ENCODE peak calls at places on chromosome 2, in four cellular contexts. O is HCT116, U is HepG2, Q is K562. Y is an unnamed sample.
A peak's percentile ranks its signal among the peaks of the same experiment; 100 is the strongest.

GRCh38 chr2:72745679-72746368 is 80.0 kb downstream of the EXOC6B start:
- DNase-seq in O (peak; percentile 48), U (peak; percentile 81), Q (peak; percentile 17), Y (peak; percentile 55)

GRCh38 chr2:108941767-108942166 is 47.3 kb downstream of the EDAR start:
- DNase-seq in O (no peak), U (no peak), Q (no peak), Y (no peak)

GRCh38 chr2:12006841-12007240 is 260.4 kb downstream of the LPIN1 start:
- DNase-seq in O (no peak), U (no peak), Q (no peak), Y (no peak)

GRCh38 chr2:20877944-20878343 is 55.0 kb upstream of the LDAH start:
- DNase-seq in O (no peak), U (no peak), Q (no peak), Y (no peak)

GRCh38 chr2:55105456-55105855 is 55.2 kb upstream of the RTN4 start:
- DNase-seq in O (no peak), U (no peak), Q (no peak), Y (no peak)

GRCh38 chr2:47560107-47560819 is 157.3 kb downstream of the MSH2 start:
- DNase-seq in O (no peak), U (no peak), Q (no peak), Y (no peak)

GRCh38 chr2:44550571-44550970 is 188.8 kb downstream of the CAMKMT start:
- DNase-seq in O (no peak), U (no peak), Q (no peak), Y (no peak)

GRCh38 chr2:58155160-58155778 is 85.9 kb downstream of the FANCL start:
- DNase-seq in O (no peak), U (no peak), Q (no peak), Y (no peak)

GRCh38 chr2:223210489-223210888 is 158.5 kb downstream of the KCNE4 start:
- DNase-seq in O (no peak), U (no peak), Q (no peak), Y (no peak)

GRCh38 chr2:19671907-19672306 is 229.9 kb downstream of the TTC32 start:
- DNase-seq in O (no peak), U (no peak), Q (no peak), Y (no peak)

GRCh38 chr2:158498043-158498748 is 41.4 kb downstream of the PKP4 start:
- DNase-seq in O (no peak), U (no peak), Q (no peak), Y (no peak)

GRCh38 chr2:127074358-127074757 is 32.6 kb downstream of the BIN1 start:
- DNase-seq in O (no peak), U (no peak), Q (no peak), Y (no peak)

GRCh38 chr2:175579646-175580045 is 398.1 kb upstream of the ATP5MC3 start:
- DNase-seq in O (no peak), U (no peak), Q (no peak), Y (no peak)

GRCh38 chr2:120783371-120783791 is 47.7 kb downstream of the GLI2 start:
- DNase-seq in O (peak; percentile 40), U (no peak), Q (no peak), Y (no peak)

GRCh38 chr2:42999856-43000241 is 207.5 kb upstream of the HAAO start:
- DNase-seq in O (no peak), U (no peak), Q (no peak), Y (no peak)

GRCh38 chr2:37599688-37600525 is 71.5 kb downstream of the CDC42EP3 start:
- DNase-seq in O (no peak), U (no peak), Q (no peak), Y (no peak)

GRCh38 chr2:71812736-71813135 is 334.9 kb downstream of the CYP26B1 start:
- DNase-seq in O (no peak), U (no peak), Q (no peak), Y (no peak)

GRCh38 chr2:24026233-24026632 is 16.3 kb downstream of the MFSD2B start:
- DNase-seq in O (no peak), U (no peak), Q (no peak), Y (no peak)

GRCh38 chr2:119240311-119241204 is 16.9 kb downstream of the STEAP3 start:
- DNase-seq in O (peak; percentile 50), U (peak; percentile 33), Q (no peak), Y (no peak)

GRCh38 chr2:128799736-128800135 is 481.1 kb upstream of the HS6ST1 start:
- DNase-seq in O (no peak), U (no peak), Q (no peak), Y (no peak)

GRCh38 chr2:73911548-73912208 is 15.0 kb upstream of the DGUOK start:
- DNase-seq in O (no peak), U (no peak), Q (no peak), Y (no peak)

GRCh38 chr2:191247381-191248057 is 2.3 kb downstream of the MYO1B start:
- DNase-seq in O (peak; percentile 23), U (peak; percentile 98), Q (no peak), Y (no peak)

GRCh38 chr2:49110571-49111315 is 43.6 kb downstream of the FSHR start:
- DNase-seq in O (no peak), U (no peak), Q (no peak), Y (no peak)

GRCh38 chr2:230636684-230637271 is 75.9 kb upstream of the CAB39 start:
- DNase-seq in O (no peak), U (no peak), Q (no peak), Y (no peak)

GRCh38 chr2:230634146-230634545 is 78.5 kb upstream of the CAB39 start:
- DNase-seq in O (no peak), U (no peak), Q (no peak), Y (no peak)

GRCh38 chr2:230627806-230628724 is 84.6 kb upstream of the CAB39 start:
- DNase-seq in O (no peak), U (peak; percentile 44), Q (no peak), Y (no peak)

DNA sequence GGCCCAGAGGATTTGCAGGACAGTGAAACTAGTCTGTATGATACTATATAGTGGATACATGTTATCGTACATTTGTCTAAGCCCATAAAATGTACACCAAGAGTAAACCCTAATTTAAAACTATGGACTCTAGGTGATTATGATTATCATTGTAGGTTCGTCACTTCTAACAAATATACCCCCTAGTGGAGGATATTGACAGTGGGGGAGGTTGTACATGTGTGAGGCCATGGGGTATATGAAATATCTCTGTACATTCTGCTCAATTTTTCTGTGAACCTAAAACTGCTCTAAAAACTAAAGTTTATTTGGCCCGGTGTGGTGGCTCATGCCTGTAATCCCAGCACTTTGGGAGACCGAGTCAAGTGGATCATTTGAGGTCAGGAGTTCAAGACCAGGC is 81.2 kb upstream of the CAB39 start:
- DNase-seq in O (no peak), U (no peak), Q (no peak), Y (no peak)
- TF ChIP-seq TCF7L2 in O (no peak), U (no peak), Q (no peak), Y (no peak)

DNA sequence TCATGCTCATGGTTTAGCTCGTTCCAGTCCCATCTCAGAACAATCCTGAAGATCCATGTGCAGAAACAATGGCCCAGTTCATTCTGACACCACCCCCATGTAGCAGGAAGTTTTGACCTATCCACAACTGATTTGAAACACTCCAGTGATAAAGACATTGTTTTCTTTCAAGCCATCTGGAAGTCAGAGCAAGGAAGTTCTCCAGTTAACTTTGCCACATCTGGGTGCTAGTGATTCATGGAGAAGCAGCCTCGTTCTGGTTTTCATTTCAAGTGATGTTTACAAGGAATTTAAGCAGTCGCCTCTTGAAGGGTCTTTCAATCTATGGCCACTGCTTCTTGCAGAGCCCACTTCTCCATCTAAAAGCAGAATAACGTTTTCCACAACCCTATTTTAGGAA is 36.6 kb upstream of the TWIST2 start:
- DNase-seq in O (no peak), U (no peak), Q (no peak), Y (no peak)
- H3K27me3 ChIP-seq in O (peaks cover 7% of the 10 kb centered on the region), U (peaks cover 10% of the 10 kb centered on the region), Q (peaks cover 5% of the 10 kb centered on the region), Y (no peaks in the 10 kb centered on the region)

DNA sequence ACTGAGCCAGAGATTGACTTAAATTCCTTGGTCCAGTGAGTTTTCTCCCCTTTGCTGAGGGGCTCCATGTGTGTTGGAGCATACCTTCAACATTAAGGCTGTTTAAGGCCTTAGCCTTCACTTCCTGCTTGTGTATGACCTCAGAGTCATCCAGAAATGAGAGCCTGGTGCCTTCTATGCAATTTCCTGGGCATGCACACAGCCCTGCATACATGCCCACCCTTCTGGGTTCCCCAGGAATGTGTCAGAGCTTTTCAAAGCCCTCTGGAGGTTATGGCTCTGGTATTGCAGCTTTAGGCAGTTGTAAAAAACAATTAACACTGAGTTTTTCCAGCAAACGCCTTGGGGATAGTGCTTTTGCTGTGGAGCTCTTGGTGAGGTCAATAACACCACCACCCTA is 16.7 kb downstream of the IL1R1 start:
- DNase-seq in O (no peak), U (peak; percentile 34), Q (no peak), Y (no peak)
- TF ChIP-seq CTCF in O (no peak), U (no peak), Q (no peak), Y (no peak)

GRCh38 chr2:64655873-64656272 is 2.2 kb upstream of the SERTAD2 start:
- DNase-seq in O (no peak), U (no peak), Q (no peak), Y (no peak)
- TF ChIP-seq TCF7L2 in O (no peak), U (no peak), Q (no peak), Y (no peak)

GRCh38 chr2:225841314-225841713 is 441.8 kb downstream of the NYAP2 start:
- DNase-seq in O (no peak), U (no peak), Q (no peak), Y (no peak)

GRCh38 chr2:225842939-225843338 is 443.4 kb downstream of the NYAP2 start:
- DNase-seq in O (no peak), U (no peak), Q (no peak), Y (no peak)
- H3K27me3 ChIP-seq in O (no peaks in the 10 kb centered on the region), U (no peaks in the 10 kb centered on the region), Q (no peaks in the 10 kb centered on the region), Y (no peaks in the 10 kb centered on the region)

GRCh38 chr2:217821536-217822147 is 181.2 kb downstream of the TNS1 start:
- DNase-seq in O (no peak), U (no peak), Q (no peak), Y (no peak)

GRCh38 chr2:217825469-217826235 is 177.1 kb downstream of the TNS1 start:
- DNase-seq in O (no peak), U (no peak), Q (no peak), Y (no peak)

GRCh38 chr2:217822296-217823252 is 180.2 kb downstream of the TNS1 start:
- DNase-seq in O (no peak), U (no peak), Q (no peak), Y (no peak)

GRCh38 chr2:217824223-217824622 is 178.6 kb downstream of the TNS1 start:
- DNase-seq in O (no peak), U (no peak), Q (no peak), Y (no peak)

DNA sequence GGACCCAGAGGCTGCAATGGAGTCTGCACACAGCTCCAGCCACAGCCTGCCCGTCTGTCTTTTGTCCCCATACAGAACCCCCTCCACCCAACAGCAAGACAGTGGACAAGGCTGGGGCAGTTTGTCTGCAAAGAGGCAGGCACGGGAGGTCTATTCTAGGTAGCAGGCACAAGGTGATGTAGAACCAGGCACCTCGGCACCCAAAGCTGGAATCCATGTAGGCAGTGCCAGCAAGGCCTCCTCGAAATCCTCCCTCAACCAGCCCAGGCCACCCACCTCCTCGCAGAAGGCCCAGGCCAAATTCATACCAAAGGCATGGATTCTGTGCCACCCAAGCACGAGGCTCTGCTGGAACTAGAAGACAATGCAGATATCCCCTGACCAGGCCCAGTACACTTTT is 179.2 kb downstream of the TNS1 start:
- DNase-seq in O (no peak), U (no peak), Q (no peak), Y (no peak)
- TF ChIP-seq CTCF in O (no peak), U (no peak), Q (no peak), Y (no peak)